ENCODE peak calls at places on chromosomes 16 and 17, in six cellular contexts. Y, A, J, L, D and N are unnamed samples. For H3K9me3, the result is how much of the 10 kb centered on the place peaks cover.

GRCh38 chr16:23508589-23509440 is 1.5 kb downstream of the GGA2 start:
- DNase-seq in Y (peak), A (no peak), J (no peak), L (no peak), D (no peak), N (no peak)

GRCh38 chr17:63189082-63189481 is 223.0 kb downstream of the TANC2 start:
- DNase-seq in Y (no peak), A (no peak), J (no peak), L (no peak), D (peak), N (no peak)

GRCh38 chr16:3564130-3564888 is 12.9 kb downstream of the NLRC3 start:
- DNase-seq in Y (no peak), A (no peak), J (no peak), L (no peak), D (no peak), N (no peak)

GRCh38 chr17:50841949-50842354 is 6.6 kb downstream of the WFIKKN2 start:
- DNase-seq in Y (peak), A (peak), J (no peak), L (peak), D (peak), N (peak)

GRCh38 chr16:84048306-84048705 is 5.7 kb upstream of the SLC38A8 start:
- DNase-seq in Y (peak), A (no peak), J (no peak), L (peak), D (peak), N (no peak)

GRCh38 chr17:82935944-82936767 is 96.3 kb upstream of the ZNF750 start:
- DNase-seq in Y (no peak), A (peak), J (no peak), L (no peak), D (no peak), N (no peak)

GRCh38 chr17:7573324-7574080 is 5.9 kb upstream of the CD68 start:
- DNase-seq in Y (peak), A (peak), J (peak), L (peak), D (peak), N (peak)

GRCh38 chr16:56281256-56281805 is 90.0 kb downstream of the GNAO1 start:
- DNase-seq in Y (no peak), A (no peak), J (no peak), L (no peak), D (no peak), N (no peak)

GRCh38 chr16:23920899-23921298 is 85.1 kb downstream of the PRKCB start:
- DNase-seq in Y (no peak), A (no peak), J (no peak), L (no peak), D (no peak), N (no peak)

GRCh38 chr16:27625050-27625697 is 75.2 kb downstream of the KATNIP start:
- DNase-seq in Y (peak), A (no peak), J (no peak), L (peak), D (peak), N (no peak)

GRCh38 chr16:48082516-48082915 is 73.3 kb downstream of the ABCC12 start:
- DNase-seq in Y (no peak), A (no peak), J (no peak), L (no peak), D (no peak), N (no peak)

DNA sequence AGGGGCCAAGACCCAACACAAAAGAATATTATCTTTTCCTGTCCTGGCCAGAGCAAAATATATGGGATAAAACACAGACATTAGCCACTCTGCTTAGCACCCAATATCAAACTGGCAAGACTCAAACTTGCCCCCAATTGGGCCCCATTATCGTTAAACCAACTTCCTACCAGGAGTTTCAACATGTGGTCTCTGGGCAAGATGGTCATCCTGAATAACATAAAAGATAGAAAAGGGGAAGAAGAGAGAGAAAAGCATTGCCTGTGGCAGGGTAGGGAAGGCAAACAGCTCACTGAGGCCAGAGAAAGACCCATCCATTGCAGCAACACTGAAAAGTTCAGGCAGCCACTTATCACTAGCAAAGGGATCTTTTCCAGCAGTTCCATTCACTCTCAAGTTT is 502.1 kb downstream of the KIF2B start:
- DNase-seq in Y (no peak), A (no peak), J (no peak), L (no peak), D (no peak), N (no peak)
- H3K9me3 ChIP-seq in Y (under half), A (under half), J (under half), L (under half), D (under half), N (under half)

DNA sequence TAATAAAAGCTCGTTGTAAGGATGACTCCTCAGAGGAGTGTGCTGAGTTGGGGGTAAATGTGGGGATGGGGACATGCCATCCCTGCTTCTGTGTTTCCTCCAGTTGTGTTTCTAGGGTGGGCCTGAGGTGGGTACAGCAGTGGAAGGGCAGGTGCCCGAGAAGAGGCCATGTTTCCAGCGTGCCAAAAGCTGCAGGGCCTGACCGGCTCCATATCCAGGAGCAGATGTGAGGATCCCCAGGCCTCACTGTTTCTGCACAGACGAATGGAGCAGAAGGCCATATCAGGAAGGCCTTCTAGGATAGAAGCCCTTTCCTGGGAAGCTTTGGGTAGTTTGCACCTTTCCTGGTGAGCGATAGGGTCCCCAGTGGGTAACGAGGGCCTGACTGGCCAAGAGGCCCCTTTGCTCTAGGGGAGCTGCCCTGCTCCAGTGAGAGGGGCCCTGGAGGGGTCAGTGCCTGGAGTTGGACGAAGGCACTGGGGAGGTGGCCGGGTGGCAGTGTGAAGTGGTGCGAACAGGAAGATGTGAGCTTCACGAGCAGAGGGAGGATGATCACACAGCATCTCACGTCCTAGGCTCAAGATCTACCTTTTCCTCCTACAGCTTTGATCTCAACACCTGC is 62.9 kb downstream of the SHISA6 start:
- DNase-seq in Y (no peak), A (no peak), J (no peak), L (no peak), D (no peak), N (no peak)
- H3K9me3 ChIP-seq in Y (under half), A (under half), J (under half), L (under half), D (under half), N (under half)

DNA sequence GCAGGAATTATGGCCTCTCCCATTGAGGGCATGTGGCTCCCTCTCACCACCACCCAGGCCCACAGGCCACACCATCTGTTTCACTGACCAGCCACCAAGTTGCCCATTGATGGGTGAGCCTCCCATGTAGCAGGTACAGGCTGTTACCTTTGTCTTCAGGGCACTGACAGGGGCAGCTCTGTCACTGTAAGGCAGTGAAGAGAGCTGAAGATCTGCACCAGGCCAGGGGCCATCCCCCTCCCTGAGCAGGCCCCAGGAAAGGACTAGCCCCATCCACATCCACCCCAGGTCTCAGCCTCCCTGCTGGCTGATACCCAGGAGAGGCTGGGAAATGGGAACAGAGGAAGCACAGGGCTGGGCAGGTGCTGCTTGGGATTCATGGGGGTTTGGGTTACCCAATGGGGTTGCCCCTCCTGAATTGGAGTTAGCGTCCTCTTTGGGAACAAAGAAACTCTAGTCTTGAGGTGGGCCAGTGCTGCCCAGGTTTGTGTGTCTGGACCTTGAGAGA is 1691.4 kb downstream of the TP53TG3F start:
- DNase-seq in Y (no peak), A (no peak), J (no peak), L (no peak), D (no peak), N (no peak)
- H3K9me3 ChIP-seq in Y (under half), A (under half), J (under half), L (under half), D (under half), N (under half)

DNA sequence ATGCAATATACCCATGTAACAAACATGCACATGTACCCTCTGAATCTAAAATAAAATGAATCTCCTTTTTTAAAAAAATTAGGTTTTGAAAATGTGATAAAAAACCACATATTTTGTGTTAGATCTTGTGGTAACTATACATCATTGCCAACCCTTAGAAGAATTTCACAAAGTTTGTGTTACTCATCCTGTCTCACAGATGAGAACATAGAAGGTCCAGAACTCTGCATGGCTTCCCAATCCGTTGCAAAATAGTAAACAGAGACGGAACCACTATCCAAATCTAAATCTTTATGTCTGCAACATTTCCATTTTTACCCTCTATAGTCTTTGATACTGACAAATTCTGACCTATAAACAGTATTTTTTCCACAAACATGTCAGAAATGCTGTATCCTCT is 759.9 kb downstream of the KCNJ2 start:
- DNase-seq in Y (no peak), A (no peak), J (no peak), L (no peak), D (no peak), N (no peak)
- H3K9me3 ChIP-seq in Y (under half), A (under half), J (under half), L (under half), D (under half), N (under half)